ENCODE peak calls at places on chromosomes 1 and 21, in six cellular contexts. V, A, Y, S, D and C are unnamed samples.

GRCh38 chr1:223179280-223179679 is 36.2 kb upstream of the TLR5 start:
- DNase-seq in V (no peak), A (no peak), S (no peak), D (no peak), Y (no peak), C (no peak)

GRCh38 chr21:46097826-46098286 is at the start of gene COL6A2:
- DNase-seq in V (no peak), A (peak; percentile 59), Y (no peak), S (no peak), D (peak; percentile 85), C (peak; percentile 75)

GRCh38 chr1:96973605-96974004 is 252.0 kb downstream of the PTBP2 start:
- DNase-seq in D (no peak), A (peak; percentile 43), S (no peak), V (peak; percentile 48), Y (no peak), C (peak; percentile 79)

GRCh38 chr1:160394673-160395072 is 5.7 kb upstream of the VANGL2 start:
- DNase-seq in S (no peak), Y (no peak), D (no peak), A (no peak), V (no peak), C (no peak)

GRCh38 chr1:1732381-1732780 is 8.2 kb upstream of the CDK11A start:
- DNase-seq in Y (no peak), S (no peak), D (no peak), V (no peak), A (no peak), C (no peak)

GRCh38 chr1:17340358-17340757 is 31.6 kb upstream of the PADI6 start:
- DNase-seq in V (peak; percentile 64), S (no peak), D (no peak), Y (no peak), A (peak; percentile 31), C (peak; percentile 43)

GRCh38 chr1:162475089-162475488 is 22.5 kb upstream of the UHMK1 start:
- DNase-seq in S (no peak), A (no peak), V (no peak), D (no peak), Y (no peak), C (no peak)

GRCh38 chr1:2446861-2447260 is 29.2 kb upstream of the PLCH2 start:
- DNase-seq in Y (no peak), V (no peak), D (no peak), A (no peak), S (no peak), C (no peak)

GRCh38 chr1:171740987-171741871 is 636 bp downstream of the VAMP4 start:
- DNase-seq in S (peak; percentile 61), D (peak; percentile 52), A (peak; percentile 31), V (peak; percentile 24), Y (peak; percentile 51), C (peak; percentile 82)

GRCh38 chr21:45458281-45459170 is 53.6 kb downstream of the COL18A1 start:
- DNase-seq in D (no peak), Y (no peak), S (no peak), A (no peak), V (no peak), C (no peak)

GRCh38 chr1:156499194-156499702 is 1.3 kb downstream of the MEF2D start:
- DNase-seq in A (no peak), S (no peak), D (peak; percentile 74), V (peak; percentile 13), Y (no peak), C (peak; percentile 27)

GRCh38 chr1:186793582-186793927 is 35.2 kb upstream of the PLA2G4A start:
- DNase-seq in A (peak; percentile 53), Y (no peak), S (no peak), D (no peak), V (no peak), C (peak; percentile 41)

GRCh38 chr1:209080170-209080781 is 503.2 kb upstream of the CAMK1G start:
- DNase-seq in S (no peak), Y (no peak), V (peak; percentile 28), D (no peak), A (peak; percentile 65), C (peak; percentile 77)

GRCh38 chr1:119160851-119161250 is 20.4 kb upstream of the WARS2 start:
- DNase-seq in D (no peak), Y (peak; percentile 77), A (no peak), V (no peak), S (no peak), C (no peak)

GRCh38 chr1:10046356-10047085 is 13.8 kb downstream of the UBE4B start:
- DNase-seq in D (no peak), Y (no peak), V (no peak), A (peak; percentile 71), S (no peak), C (no peak)

GRCh38 chr1:54542120-54542961 is 5.7 kb upstream of the ACOT11 start:
- DNase-seq in Y (peak; percentile 38), V (peak; percentile 99), A (peak; percentile 86), D (peak; percentile 91), S (peak; percentile 71), C (no peak)

GRCh38 chr1:94855307-94855700 is 35.1 kb downstream of the SLC44A3 start:
- DNase-seq in S (no peak), Y (peak; percentile 22), A (peak; percentile 58), V (no peak), D (peak; percentile 35), C (peak; percentile 88)

GRCh38 chr1:247291161-247291560 is 35.3 kb downstream of the VN1R5 start:
- DNase-seq in Y (no peak), S (no peak), D (no peak), A (no peak), V (no peak), C (no peak)
- TF ChIP-seq EZH2 in Y (no peak), S (no peak), D (no peak), A (no peak), V (no peak), C (no peak)

GRCh38 chr1:26154750-26155149 is 4.1 kb upstream of the FAM110D start:
- DNase-seq in D (peak; percentile 92), Y (peak; percentile 36), S (no peak), A (no peak), V (no peak), C (no peak)

GRCh38 chr1:26156285-26157038 is 2.4 kb upstream of the FAM110D start:
- DNase-seq in S (no peak), D (peak; percentile 82), V (no peak), Y (peak; percentile 67), A (no peak), C (no peak)

GRCh38 chr1:26153966-26154572 is 4.8 kb upstream of the FAM110D start:
- DNase-seq in S (no peak), Y (no peak), D (no peak), V (no peak), A (no peak), C (no peak)

GRCh38 chr1:26158271-26159112 is at the start of gene FAM110D:
- DNase-seq in Y (peak; percentile 49), A (no peak), S (no peak), D (peak; percentile 49), V (no peak), C (no peak)

DNA sequence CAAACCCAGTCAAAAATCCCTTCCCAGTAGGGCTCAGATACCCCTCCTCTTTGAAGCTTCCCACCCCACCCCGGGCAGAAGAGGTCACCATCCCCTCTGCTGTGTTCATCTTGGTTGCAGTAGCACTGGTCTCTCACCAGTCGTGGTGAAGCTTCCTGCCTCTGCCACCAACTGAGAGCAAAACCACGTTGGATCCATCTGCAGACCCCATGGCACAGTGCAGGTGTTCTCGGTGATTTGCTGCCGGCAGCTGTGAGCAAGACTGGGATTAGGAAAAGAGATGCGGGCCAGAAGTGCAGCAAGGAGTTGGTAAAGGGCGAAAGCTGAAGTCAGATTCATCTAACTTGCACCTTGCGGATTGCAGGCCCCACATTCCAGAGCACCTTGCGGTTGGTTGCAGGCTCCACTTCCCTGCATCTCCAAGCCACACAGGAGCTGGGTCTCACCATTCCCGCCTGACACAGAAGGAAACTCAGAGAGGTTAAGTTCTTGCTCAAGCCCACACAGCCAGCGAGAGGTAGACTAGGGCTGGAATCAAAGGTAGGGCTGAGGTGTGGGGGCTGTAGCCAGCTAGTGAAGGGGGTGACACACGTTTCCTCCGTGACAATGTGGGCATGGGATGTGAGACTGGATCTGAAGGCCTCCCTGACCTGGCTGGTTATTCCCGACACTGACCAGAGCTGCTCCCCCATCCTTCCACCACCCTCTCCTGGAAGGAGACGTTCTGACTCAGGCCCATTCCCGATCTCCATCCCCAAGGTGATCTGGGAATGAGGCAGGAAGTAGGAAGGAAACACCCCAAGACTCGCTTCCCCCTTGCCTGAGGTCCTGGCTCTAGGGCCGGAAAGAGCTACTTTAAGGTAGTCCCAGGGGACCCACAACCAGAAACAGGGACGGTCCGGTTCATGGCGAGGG is 3.3 kb upstream of the FAM110D start:
- DNase-seq in V (no peak), A (no peak), D (peak; percentile 67), Y (no peak), S (no peak), C (no peak)
- TF ChIP-seq EZH2 in V (no peak), A (no peak), D (no peak), Y (no peak), S (no peak), C (no peak)

DNA sequence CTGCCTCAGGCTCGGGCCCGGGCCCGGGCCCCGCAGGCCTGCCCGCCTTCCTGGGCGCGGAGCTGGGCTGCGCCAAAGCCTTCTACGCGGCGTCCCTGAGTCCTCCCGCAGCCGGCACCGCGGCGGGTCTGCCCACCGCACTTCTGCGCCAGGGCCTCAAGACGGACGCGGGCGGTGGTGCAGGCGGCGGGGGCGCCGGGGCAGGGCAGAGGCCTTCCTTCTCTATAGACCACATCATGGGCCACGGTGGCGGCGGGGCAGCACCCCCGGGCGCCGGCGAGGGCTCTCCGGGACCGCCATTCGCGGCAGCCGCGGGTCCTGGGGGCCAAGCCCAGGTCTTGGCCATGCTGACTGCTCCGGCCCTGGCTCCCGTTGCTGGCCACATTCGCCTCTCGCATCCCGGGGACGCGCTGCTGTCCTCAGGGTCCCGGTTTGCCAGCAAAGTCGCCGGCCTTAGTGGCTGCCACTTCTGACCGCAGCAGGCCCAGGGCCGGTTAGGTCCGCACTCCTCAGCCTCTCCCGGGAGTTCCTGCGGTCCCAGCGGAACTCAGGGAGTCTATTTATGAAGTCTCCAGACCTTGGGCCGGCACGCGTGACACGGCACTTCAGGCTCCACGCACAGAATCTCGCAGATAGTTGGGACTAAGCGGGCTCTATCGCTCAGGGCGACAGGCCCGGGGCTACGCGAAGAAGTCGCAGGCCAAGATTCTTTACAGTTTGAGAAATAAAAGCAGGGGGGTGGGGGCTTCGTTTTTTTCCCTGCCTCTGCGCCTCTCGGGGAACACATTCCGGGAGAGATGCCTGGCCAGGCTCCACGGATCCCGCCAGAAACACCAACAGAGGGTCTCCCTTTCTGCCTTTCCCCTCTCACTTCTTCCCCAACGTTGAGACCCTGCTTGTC is 1.6 kb downstream of the FOXD2 start:
- DNase-seq in A (no peak), S (no peak), Y (no peak), D (peak; percentile 49), V (no peak), C (no peak)
- TF ChIP-seq EZH2 in A (no peak), S (no peak), Y (peak; percentile 100), D (peak; percentile 96), V (no peak), C (no peak)

DNA sequence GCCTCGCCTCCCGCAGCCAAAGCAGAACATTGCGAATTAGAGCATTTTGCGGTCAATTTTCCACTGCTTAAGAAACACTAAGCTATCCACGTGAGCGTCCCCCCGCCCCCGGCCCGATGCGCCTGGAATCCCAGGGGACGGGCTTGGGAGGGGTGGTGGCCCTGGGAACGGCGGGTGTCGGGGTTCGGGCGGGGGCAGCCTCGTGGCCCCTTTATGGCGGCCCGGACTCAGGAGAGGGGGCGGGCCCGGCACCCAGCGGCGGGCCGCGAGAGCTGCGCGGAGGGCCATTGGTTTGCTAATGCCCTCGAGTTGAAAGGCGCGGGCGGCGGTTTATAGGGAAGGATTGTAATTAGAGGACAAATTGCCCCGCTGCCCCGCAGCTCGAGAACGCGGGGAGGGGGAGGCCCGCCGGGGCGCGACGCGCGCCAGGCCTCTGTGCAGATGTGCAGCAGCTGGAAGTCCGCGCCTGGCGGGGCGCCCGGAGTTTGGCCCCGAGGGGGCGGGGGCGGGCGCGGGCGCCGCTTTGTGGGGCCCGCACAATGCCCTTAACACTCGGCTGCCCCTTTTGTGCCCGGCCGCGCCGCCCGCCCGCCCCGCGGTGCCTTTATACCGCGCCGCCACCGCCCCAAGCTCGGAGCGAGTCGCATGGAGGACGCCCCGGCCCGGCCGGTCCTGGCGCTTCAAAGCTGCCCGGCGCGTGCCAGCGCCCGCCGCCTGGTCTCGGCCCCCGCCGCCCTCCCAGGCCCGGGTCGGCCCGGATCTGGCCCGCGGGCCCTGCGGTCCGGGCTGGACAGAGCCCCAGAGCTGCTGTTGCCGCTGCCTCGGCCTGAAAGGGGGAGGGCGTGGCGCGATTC is 1.9 kb upstream of the HES3 start:
- DNase-seq in S (no peak), A (no peak), V (no peak), D (peak; percentile 91), Y (no peak), C (no peak)
- TF ChIP-seq EZH2 in S (peak; percentile 98), A (peak; percentile 89), V (peak; percentile 25), D (no peak), Y (peak; percentile 99), C (peak; percentile 93)